ENCODE peak calls at places on chromosomes 12 and 14, in five cellular contexts. M is fibroblast of mammary gland, Q is GM20000, J is COR-L47, X is OCI-LY7. Y is an unnamed sample.

GRCh38 chr14:65229431-65230286 is 127.3 kb upstream of the MAX start:
- DNase-seq in M (peak; percentile 68), Q (peak; percentile 39), J (peak; percentile 69), X (peak; percentile 30), Y (peak; percentile 36)

GRCh38 chr12:132827763-132828703 is 636 bp downstream of the GOLGA3 start:
- DNase-seq in M (peak; percentile 88), Q (peak; percentile 59), J (no peak), X (peak; percentile 29), Y (peak; percentile 47)

GRCh38 chr12:123767613-123768012 is 5.5 kb downstream of the DNAH10 start:
- DNase-seq in M (no peak), Q (peak; percentile 56), J (no peak), X (no peak), Y (no peak)

GRCh38 chr12:16600525-16600924 is 5.4 kb downstream of the LMO3 start:
- DNase-seq in M (no peak), Q (no peak), J (no peak), X (no peak), Y (no peak)

GRCh38 chr14:78222746-78223145 is 52.6 kb downstream of the NRXN3 start:
- DNase-seq in M (no peak), Q (no peak), J (no peak), X (no peak), Y (no peak)

GRCh38 chr12:80041691-80042090 is 57.6 kb upstream of the OTOGL start:
- DNase-seq in M (peak; percentile 63), Q (no peak), J (no peak), X (no peak), Y (no peak)

GRCh38 chr14:38737657-38738056 is 365.4 kb downstream of the SEC23A start:
- DNase-seq in M (no peak), Q (no peak), J (no peak), X (no peak), Y (no peak)

GRCh38 chr12:123062682-123063426 is 82.4 kb downstream of the ARL6IP4 start:
- DNase-seq in M (peak; percentile 74), Q (no peak), J (no peak), X (peak; percentile 37), Y (no peak)

GRCh38 chr12:31214626-31215520 is 111.1 kb downstream of the SINHCAF start:
- DNase-seq in M (no peak), Q (no peak), J (no peak), X (no peak), Y (no peak)

GRCh38 chr12:124747426-124748161 is 116.1 kb downstream of the SCARB1 start:
- DNase-seq in M (peak; percentile 99), Q (peak; percentile 77), J (no peak), X (no peak), Y (no peak)

GRCh38 chr12:85865905-85866304 is 8.2 kb upstream of the NTS start:
- DNase-seq in M (peak; percentile 22), Q (no peak), J (no peak), X (no peak), Y (no peak)

GRCh38 chr14:99687284-99688209 is 3.4 kb downstream of the CYP46A1 start:
- DNase-seq in M (no peak), Q (no peak), J (no peak), X (peak; percentile 67), Y (no peak)

GRCh38 chr12:95633049-95633545 is 81.8 kb upstream of the USP44 start:
- DNase-seq in M (peak; percentile 90), Q (no peak), J (no peak), X (no peak), Y (no peak)

GRCh38 chr12:85657836-85658235 is 178.4 kb downstream of the RASSF9 start:
- DNase-seq in M (no peak), Q (no peak), J (no peak), X (no peak), Y (no peak)

GRCh38 chr14:67516679-67517078 is 16.4 kb upstream of the PLEKHH1 start:
- DNase-seq in M (no peak), Q (no peak), J (no peak), X (no peak), Y (no peak)

GRCh38 chr12:6120796-6121473 is 3.5 kb downstream of the VWF start:
- DNase-seq in M (no peak), Q (no peak), J (no peak), X (no peak), Y (no peak)

Y was measured in dorsolateral prefrontal cortex.